ENCODE peak calls at places on chromosomes 5 and 9, in four cellular contexts. One of them, this sample, is unnamed.

GRCh38 chr5:38996123-38996522 is 78.1 kb downstream of the RICTOR start:
- DNase-seq in SK-N-SH: no peak
- DNase-seq in K562: no peak
- DNase-seq in GM12878: no peak
- DNase-seq in this sample: no peak

GRCh38 chr9:123387686-123388085 is 31.7 kb downstream of the CRB2 start:
- DNase-seq in SK-N-SH: no peak
- DNase-seq in K562: no peak
- DNase-seq in GM12878: no peak
- DNase-seq in this sample: no peak

GRCh38 chr5:181217805-181218065 is 5.3 kb upstream of the TRIM41 start:
- DNase-seq in SK-N-SH: no peak
- DNase-seq in K562: no peak
- DNase-seq in GM12878: no peak
- DNase-seq in this sample: no peak

GRCh38 chr5:174354571-174354970 is 309.1 kb downstream of the NSG2 start:
- DNase-seq in SK-N-SH: no peak
- DNase-seq in K562: no peak
- DNase-seq in GM12878: no peak
- DNase-seq in this sample: no peak

GRCh38 chr5:1374680-1375055 is 29.8 kb upstream of the CLPTM1L start:
- DNase-seq in SK-N-SH: no peak
- DNase-seq in K562: no peak
- DNase-seq in GM12878: no peak
- DNase-seq in this sample: no peak

GRCh38 chr5:96775050-96775449 is 32.7 kb downstream of the ERAP1 start:
- DNase-seq in SK-N-SH: no peak
- DNase-seq in K562: no peak
- DNase-seq in GM12878: no peak
- DNase-seq in this sample: no peak

GRCh38 chr5:160439205-160439600 is 17.5 kb downstream of the PTTG1 start:
- DNase-seq in SK-N-SH: peak
- DNase-seq in K562: peak
- DNase-seq in GM12878: peak
- DNase-seq in this sample: peak

GRCh38 chr5:100550531-100551036 is 15.4 kb downstream of the FAM174A start:
- DNase-seq in SK-N-SH: no peak
- DNase-seq in K562: no peak
- DNase-seq in GM12878: peak
- DNase-seq in this sample: no peak

GRCh38 chr9:31740705-31741104 is 643.7 kb upstream of the ACO1 start:
- DNase-seq in SK-N-SH: no peak
- DNase-seq in K562: no peak
- DNase-seq in GM12878: no peak
- DNase-seq in this sample: no peak

GRCh38 chr9:76759726-76760125 is 4.5 kb upstream of the PCA3 start:
- DNase-seq in SK-N-SH: no peak
- DNase-seq in K562: no peak
- DNase-seq in GM12878: no peak
- DNase-seq in this sample: no peak

GRCh38 chr5:2465383-2465782 is 286.1 kb downstream of the IRX2 start:
- DNase-seq in SK-N-SH: no peak
- DNase-seq in K562: no peak
- DNase-seq in GM12878: no peak
- DNase-seq in this sample: peak

GRCh38 chr9:110536802-110537201 is 42.7 kb downstream of the SVEP1 start:
- DNase-seq in SK-N-SH: no peak
- DNase-seq in K562: no peak
- DNase-seq in GM12878: no peak
- DNase-seq in this sample: no peak

GRCh38 chr9:109039539-109039938 is 26.2 kb upstream of the CTNNAL1 start:
- DNase-seq in SK-N-SH: no peak
- DNase-seq in K562: no peak
- DNase-seq in GM12878: no peak
- DNase-seq in this sample: no peak

GRCh38 chr5:172501708-172502379 is 47.5 kb upstream of the SH3PXD2B start:
- DNase-seq in SK-N-SH: no peak
- DNase-seq in K562: no peak
- DNase-seq in GM12878: no peak
- DNase-seq in this sample: no peak

GRCh38 chr5:142925795-142926194 is 155.6 kb downstream of the ARHGAP26 start:
- DNase-seq in SK-N-SH: no peak
- DNase-seq in K562: no peak
- DNase-seq in GM12878: no peak
- DNase-seq in this sample: no peak

GRCh38 chr5:35924122-35924949 is 14.1 kb downstream of the CAPSL start:
- DNase-seq in SK-N-SH: no peak
- DNase-seq in K562: no peak
- DNase-seq in GM12878: no peak
- DNase-seq in this sample: no peak

GRCh38 chr9:36101916-36102741 is 34.4 kb upstream of the GLIPR2 start:
- DNase-seq in SK-N-SH: no peak
- DNase-seq in K562: no peak
- DNase-seq in GM12878: no peak
- DNase-seq in this sample: no peak

GRCh38 chr9:76534031-76534430 is 75.0 kb downstream of the GCNT1 start:
- DNase-seq in SK-N-SH: no peak
- DNase-seq in K562: no peak
- DNase-seq in GM12878: no peak
- DNase-seq in this sample: no peak

GRCh38 chr9:115369322-115369957 is 251.5 kb upstream of the TNC start:
- DNase-seq in SK-N-SH: peak
- DNase-seq in K562: no peak
- DNase-seq in GM12878: no peak
- DNase-seq in this sample: no peak

GRCh38 chr5:136749016-136749415 is 383.7 kb upstream of the TRPC7 start:
- DNase-seq in SK-N-SH: no peak
- DNase-seq in K562: no peak
- DNase-seq in GM12878: no peak
- DNase-seq in this sample: no peak

GRCh38 chr9:98118640-98119601 is at the start of gene TRIM14:
- DNase-seq in SK-N-SH: peak
- DNase-seq in K562: peak
- DNase-seq in GM12878: no peak
- DNase-seq in this sample: peak

GRCh38 chr5:76419597-76419996 is 16.5 kb downstream of the IQGAP2 start:
- DNase-seq in SK-N-SH: no peak
- DNase-seq in K562: no peak
- DNase-seq in GM12878: no peak
- DNase-seq in this sample: no peak

GRCh38 chr5:621341-621761 is 9.2 kb downstream of the CEP72 start:
- DNase-seq in SK-N-SH: no peak
- DNase-seq in K562: no peak
- DNase-seq in GM12878: no peak
- DNase-seq in this sample: no peak

GRCh38 chr9:89635007-89635742 is 30.4 kb downstream of the GADD45G start:
- DNase-seq in SK-N-SH: no peak
- DNase-seq in K562: no peak
- DNase-seq in GM12878: no peak
- DNase-seq in this sample: no peak

GRCh38 chr5:51500-51823 is 40.5 kb upstream of the PLEKHG4B start:
- DNase-seq in SK-N-SH: no peak
- DNase-seq in K562: no peak
- DNase-seq in GM12878: no peak
- DNase-seq in this sample: no peak

GRCh38 chr5:14467886-14468285 is 113.7 kb upstream of the OTULINL start:
- DNase-seq in SK-N-SH: no peak
- DNase-seq in K562: no peak
- DNase-seq in GM12878: no peak
- DNase-seq in this sample: no peak

GRCh38 chr9:33029106-33029788 is 4.2 kb downstream of the DNAJA1 start:
- DNase-seq in SK-N-SH: no peak
- DNase-seq in K562: no peak
- DNase-seq in GM12878: no peak
- DNase-seq in this sample: no peak

DNA sequence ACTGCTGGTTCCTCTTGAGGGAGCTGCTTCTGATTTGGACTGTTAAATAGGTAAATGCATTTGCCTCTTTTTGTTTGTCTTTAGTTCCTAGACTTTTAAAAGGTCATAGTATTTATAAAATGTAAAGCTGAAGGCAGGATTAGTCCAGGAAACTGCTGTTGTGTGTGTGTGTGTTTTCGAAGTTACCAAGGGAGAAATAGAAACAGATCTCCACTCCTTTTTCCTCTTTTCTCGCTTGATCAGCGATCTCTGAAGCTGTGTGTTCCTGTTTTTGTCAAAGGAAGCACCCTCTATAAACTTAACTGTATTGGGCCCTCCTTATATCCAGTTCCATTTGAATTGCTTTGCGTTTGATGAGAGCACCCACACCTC is 819 bp downstream of the SNX2 start:
- DNase-seq in SK-N-SH: peak
- DNase-seq in K562: no peak
- DNase-seq in GM12878: no peak
- DNase-seq in this sample: no peak
- TF ChIP-seq USF1 in SK-N-SH: no peak
- TF ChIP-seq USF1 in K562: no peak
- TF ChIP-seq USF1 in GM12878: no peak
- TF ChIP-seq USF1 in this sample: no peak

GRCh38 chr9:135796784-135797462 is 94.9 kb downstream of the KCNT1 start:
- DNase-seq in SK-N-SH: peak
- DNase-seq in K562: peak
- DNase-seq in GM12878: no peak
- DNase-seq in this sample: no peak

GRCh38 chr9:135793221-135794056 is 91.5 kb downstream of the KCNT1 start:
- DNase-seq in SK-N-SH: no peak
- DNase-seq in K562: no peak
- DNase-seq in GM12878: no peak
- DNase-seq in this sample: no peak

GRCh38 chr9:135794057-135794335 is 92.0 kb downstream of the KCNT1 start:
- DNase-seq in SK-N-SH: no peak
- DNase-seq in K562: no peak
- DNase-seq in GM12878: no peak
- DNase-seq in this sample: no peak

GRCh38 chr9:135794361-135794885 is 92.4 kb downstream of the KCNT1 start:
- DNase-seq in SK-N-SH: no peak
- DNase-seq in K562: no peak
- DNase-seq in GM12878: no peak
- DNase-seq in this sample: no peak

DNA sequence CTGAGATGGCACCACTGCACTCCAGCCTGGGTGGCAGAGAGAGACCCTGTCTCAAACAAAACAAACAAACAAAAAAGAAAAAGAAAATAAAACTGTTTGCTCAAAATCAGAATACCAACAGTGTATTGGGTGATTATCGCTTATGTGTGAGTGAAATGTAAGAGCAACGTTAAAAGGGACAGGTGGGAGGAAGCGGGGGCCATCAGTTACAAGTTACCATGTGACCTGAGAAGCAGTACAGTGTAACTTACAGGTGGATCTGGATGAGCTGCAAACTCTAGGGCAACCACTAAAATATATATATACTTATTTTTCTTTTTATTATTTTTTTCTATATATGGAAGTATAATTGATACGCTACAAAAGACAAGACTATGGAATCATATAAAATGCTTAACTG is 93.4 kb downstream of the KCNT1 start:
- DNase-seq in SK-N-SH: no peak
- DNase-seq in K562: no peak
- DNase-seq in GM12878: no peak
- DNase-seq in this sample: no peak
- TF ChIP-seq USF1 in SK-N-SH: no peak
- TF ChIP-seq USF1 in K562: no peak
- TF ChIP-seq USF1 in GM12878: no peak
- TF ChIP-seq USF1 in this sample: no peak

DNA sequence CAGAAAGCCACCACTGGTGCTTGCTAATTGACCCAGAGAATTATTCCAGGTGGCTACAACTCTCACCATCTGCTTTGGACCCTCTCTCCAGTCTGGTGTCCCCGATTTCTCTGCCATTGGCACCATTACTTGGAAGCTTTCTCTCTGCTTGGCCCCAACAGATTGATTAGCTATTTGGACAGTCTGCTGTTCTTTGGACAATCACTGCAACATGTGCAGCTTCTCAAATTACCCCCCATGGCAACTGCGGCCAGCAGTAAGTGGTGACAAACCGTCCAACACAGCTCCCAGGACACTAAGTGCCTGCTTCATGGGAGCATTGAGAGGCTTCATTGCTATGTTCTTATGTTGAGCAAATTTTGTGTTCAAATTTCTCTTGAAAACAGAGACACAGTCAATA is 309.8 kb downstream of the TAF11L14 start:
- DNase-seq in SK-N-SH: no peak
- DNase-seq in K562: no peak
- DNase-seq in GM12878: no peak
- DNase-seq in this sample: no peak
- TF ChIP-seq USF1 in SK-N-SH: no peak
- TF ChIP-seq USF1 in K562: no peak
- TF ChIP-seq USF1 in GM12878: no peak
- TF ChIP-seq USF1 in this sample: no peak

GRCh38 chr9:92980085-92980745 is 32.9 kb downstream of the FGD3 start:
- DNase-seq in SK-N-SH: no peak
- DNase-seq in K562: no peak
- DNase-seq in GM12878: no peak
- DNase-seq in this sample: no peak

GRCh38 chr9:92983984-92984589 is 36.8 kb downstream of the FGD3 start:
- DNase-seq in SK-N-SH: no peak
- DNase-seq in K562: no peak
- DNase-seq in GM12878: no peak
- DNase-seq in this sample: no peak

GRCh38 chr9:92984976-92985375 is 37.7 kb downstream of the FGD3 start:
- DNase-seq in SK-N-SH: no peak
- DNase-seq in K562: no peak
- DNase-seq in GM12878: no peak
- DNase-seq in this sample: no peak

GRCh38 chr9:92979657-92980056 is 32.3 kb downstream of the FGD3 start:
- DNase-seq in SK-N-SH: no peak
- DNase-seq in K562: no peak
- DNase-seq in GM12878: no peak
- DNase-seq in this sample: no peak

DNA sequence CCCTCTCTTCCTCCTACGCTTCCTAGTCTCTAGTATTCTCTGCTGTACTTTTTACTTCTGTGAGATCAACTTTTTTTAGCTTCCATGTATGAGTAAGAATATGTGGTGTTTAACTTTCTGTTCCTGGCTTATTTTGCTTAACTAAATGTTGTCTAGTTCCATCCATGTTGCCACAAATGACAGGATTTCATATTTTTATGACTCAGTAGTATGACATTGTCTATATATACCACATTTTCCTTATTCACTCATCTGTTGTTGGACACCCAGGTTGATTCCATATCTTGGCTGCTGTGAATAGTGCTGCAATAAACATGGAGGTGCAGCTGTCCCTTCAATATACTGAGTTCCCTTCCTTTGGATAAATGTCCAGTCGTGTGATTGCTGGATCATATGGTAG is 34.8 kb downstream of the FGD3 start:
- DNase-seq in SK-N-SH: no peak
- DNase-seq in K562: no peak
- DNase-seq in GM12878: no peak
- DNase-seq in this sample: no peak
- TF ChIP-seq USF1 in SK-N-SH: no peak
- TF ChIP-seq USF1 in K562: no peak
- TF ChIP-seq USF1 in GM12878: no peak
- TF ChIP-seq USF1 in this sample: no peak

GRCh38 chr9:3520564-3520963 is 5.2 kb downstream of the RFX3 start:
- DNase-seq in SK-N-SH: no peak
- DNase-seq in K562: no peak
- DNase-seq in GM12878: no peak
- DNase-seq in this sample: no peak
- TF ChIP-seq USF1 in SK-N-SH: no peak
- TF ChIP-seq USF1 in K562: no peak
- TF ChIP-seq USF1 in GM12878: no peak
- TF ChIP-seq USF1 in this sample: no peak

GRCh38 chr9:128244443-128245226 is 31.2 kb downstream of the GOLGA2 start:
- DNase-seq in SK-N-SH: peak
- DNase-seq in K562: peak
- DNase-seq in GM12878: no peak
- DNase-seq in this sample: peak
- TF ChIP-seq USF1 in SK-N-SH: no peak
- TF ChIP-seq USF1 in K562: no peak
- TF ChIP-seq USF1 in GM12878: no peak
- TF ChIP-seq USF1 in this sample: no peak